ENCODE peak calls at places on chromosomes 12 and 14, in five cellular contexts. One of them, this sample, is unnamed.

GRCh38 chr14:101313268-101313667 is 248.0 kb upstream of the DIO3 start:
- DNase-seq in HL-60: no peak
- DNase-seq in adrenal gland: no peak
- DNase-seq in AG09309: no peak
- DNase-seq in lung: no peak
- DNase-seq in this sample: no peak

GRCh38 chr14:65359503-65359902 is 53.0 kb upstream of the FUT8 start:
- DNase-seq in HL-60: no peak
- DNase-seq in adrenal gland: no peak
- DNase-seq in AG09309: no peak
- DNase-seq in lung: no peak
- DNase-seq in this sample: no peak

GRCh38 chr14:69050235-69051184 is 71.4 kb upstream of the ACTN1 start:
- DNase-seq in HL-60: no peak
- DNase-seq in adrenal gland: no peak
- DNase-seq in AG09309: no peak
- DNase-seq in lung: no peak
- DNase-seq in this sample: no peak

GRCh38 chr14:97453991-97454390 is 656.8 kb downstream of the VRK1 start:
- DNase-seq in HL-60: no peak
- DNase-seq in adrenal gland: no peak
- DNase-seq in AG09309: no peak
- DNase-seq in lung: no peak
- DNase-seq in this sample: no peak

GRCh38 chr12:102811125-102811737 is 105.8 kb downstream of the PAH start:
- DNase-seq in HL-60: no peak
- DNase-seq in adrenal gland: no peak
- DNase-seq in AG09309: no peak
- DNase-seq in lung: no peak
- DNase-seq in this sample: peak; percentile 2

GRCh38 chr14:64507376-64508156 is 3.0 kb downstream of the ZBTB1 start:
- DNase-seq in HL-60: no peak
- DNase-seq in adrenal gland: peak; percentile 43
- DNase-seq in AG09309: no peak
- DNase-seq in lung: no peak
- DNase-seq in this sample: no peak

GRCh38 chr14:89624500-89625156 is 207.6 kb upstream of the FOXN3 start:
- DNase-seq in HL-60: no peak
- DNase-seq in adrenal gland: no peak
- DNase-seq in AG09309: no peak
- DNase-seq in lung: no peak
- DNase-seq in this sample: no peak

GRCh38 chr12:53998174-53998899 is 1.6 kb upstream of the HOXC9 start:
- DNase-seq in HL-60: no peak
- DNase-seq in adrenal gland: no peak
- DNase-seq in AG09309: no peak
- DNase-seq in lung: no peak
- DNase-seq in this sample: no peak

GRCh38 chr14:78530078-78530477 is 359.9 kb downstream of the NRXN3 start:
- DNase-seq in HL-60: no peak
- DNase-seq in adrenal gland: peak; percentile 7
- DNase-seq in AG09309: no peak
- DNase-seq in lung: no peak
- DNase-seq in this sample: no peak

GRCh38 chr14:59342516-59343484 is 122.4 kb downstream of the GPR135 start:
- DNase-seq in HL-60: no peak
- DNase-seq in adrenal gland: no peak
- DNase-seq in AG09309: no peak
- DNase-seq in lung: no peak
- DNase-seq in this sample: no peak

GRCh38 chr12:121084229-121084628 is 45.2 kb upstream of the OASL start:
- DNase-seq in HL-60: no peak
- DNase-seq in adrenal gland: no peak
- DNase-seq in AG09309: no peak
- DNase-seq in lung: no peak
- DNase-seq in this sample: no peak

GRCh38 chr12:116879509-116880212 is 1.6 kb downstream of the HRK start:
- DNase-seq in HL-60: no peak
- DNase-seq in adrenal gland: no peak
- DNase-seq in AG09309: no peak
- DNase-seq in lung: no peak
- DNase-seq in this sample: no peak

GRCh38 chr14:35395283-35395682 is 9.3 kb downstream of the NFKBIA start:
- DNase-seq in HL-60: no peak
- DNase-seq in adrenal gland: no peak
- DNase-seq in AG09309: no peak
- DNase-seq in lung: no peak
- DNase-seq in this sample: no peak

GRCh38 chr12:47870175-47870781 is 34.5 kb downstream of the VDR start:
- DNase-seq in HL-60: no peak
- DNase-seq in adrenal gland: peak; percentile 81
- DNase-seq in AG09309: peak; percentile 52
- DNase-seq in lung: no peak
- DNase-seq in this sample: no peak

GRCh38 chr12:123141615-123142517 is 9.0 kb downstream of the PITPNM2 start:
- DNase-seq in HL-60: no peak
- DNase-seq in adrenal gland: peak; percentile 92
- DNase-seq in AG09309: peak; percentile 32
- DNase-seq in lung: peak; percentile 69
- DNase-seq in this sample: peak; percentile 28

GRCh38 chr14:76923422-76924362 is 97.5 kb downstream of the LRRC74A start:
- DNase-seq in HL-60: no peak
- DNase-seq in adrenal gland: no peak
- DNase-seq in AG09309: no peak
- DNase-seq in lung: no peak
- DNase-seq in this sample: no peak

GRCh38 chr12:50659690-50660424 is 104.0 kb upstream of the ATF1 start:
- DNase-seq in HL-60: no peak
- DNase-seq in adrenal gland: no peak
- DNase-seq in AG09309: no peak
- DNase-seq in lung: no peak
- DNase-seq in this sample: no peak

GRCh38 chr12:120394483-120395367 is 25.8 kb upstream of the MSI1 start:
- DNase-seq in HL-60: no peak
- DNase-seq in adrenal gland: peak; percentile 18
- DNase-seq in AG09309: no peak
- DNase-seq in lung: peak; percentile 78
- DNase-seq in this sample: no peak

GRCh38 chr14:71187633-71188356 is 280.5 kb downstream of the PCNX1 start:
- DNase-seq in HL-60: no peak
- DNase-seq in adrenal gland: no peak
- DNase-seq in AG09309: no peak
- DNase-seq in lung: no peak
- DNase-seq in this sample: no peak

GRCh38 chr14:96151242-96151641 is 53.4 kb upstream of the BDKRB2 start:
- DNase-seq in HL-60: no peak
- DNase-seq in adrenal gland: no peak
- DNase-seq in AG09309: no peak
- DNase-seq in lung: no peak
- DNase-seq in this sample: no peak

GRCh38 chr12:104413330-104413729 is 43.4 kb upstream of the CHST11 start:
- DNase-seq in HL-60: no peak
- DNase-seq in adrenal gland: no peak
- DNase-seq in AG09309: no peak
- DNase-seq in lung: no peak
- DNase-seq in this sample: no peak

GRCh38 chr12:111368291-111368683 is 608 bp downstream of the PHETA1 start:
- DNase-seq in HL-60: no peak
- DNase-seq in adrenal gland: peak; percentile 34
- DNase-seq in AG09309: no peak
- DNase-seq in lung: peak; percentile 32
- DNase-seq in this sample: no peak

GRCh38 chr12:25725874-25726273 is 172.8 kb upstream of the LMNTD1 start:
- DNase-seq in HL-60: no peak
- DNase-seq in adrenal gland: no peak
- DNase-seq in AG09309: peak; percentile 47
- DNase-seq in lung: no peak
- DNase-seq in this sample: no peak

GRCh38 chr12:6603095-6603567 is 4.0 kb downstream of the CHD4 start:
- DNase-seq in HL-60: no peak
- DNase-seq in adrenal gland: peak; percentile 52
- DNase-seq in AG09309: no peak
- DNase-seq in lung: no peak
- DNase-seq in this sample: no peak

GRCh38 chr14:90903101-90903500 is 86.9 kb upstream of the TTC7B start:
- DNase-seq in HL-60: peak; percentile 12
- DNase-seq in adrenal gland: peak; percentile 51
- DNase-seq in AG09309: peak; percentile 8
- DNase-seq in lung: no peak
- DNase-seq in this sample: peak; percentile 13

GRCh38 chr12:108690191-108690518 is 41.2 kb downstream of the CORO1C start:
- DNase-seq in HL-60: no peak
- DNase-seq in adrenal gland: no peak
- DNase-seq in AG09309: no peak
- DNase-seq in lung: no peak
- DNase-seq in this sample: no peak

GRCh38 chr12:108691154-108691994 is 39.9 kb downstream of the CORO1C start:
- DNase-seq in HL-60: peak; percentile 85
- DNase-seq in adrenal gland: peak; percentile 98
- DNase-seq in AG09309: peak; percentile 98
- DNase-seq in lung: peak; percentile 86
- DNase-seq in this sample: peak; percentile 76

GRCh38 chr12:108690799-108691153 is 40.5 kb downstream of the CORO1C start:
- DNase-seq in HL-60: no peak
- DNase-seq in adrenal gland: no peak
- DNase-seq in AG09309: no peak
- DNase-seq in lung: no peak
- DNase-seq in this sample: no peak

GRCh38 chr12:108691995-108692808 is 39.1 kb downstream of the CORO1C start:
- DNase-seq in HL-60: no peak
- DNase-seq in adrenal gland: peak; percentile 19
- DNase-seq in AG09309: no peak
- DNase-seq in lung: peak; percentile 67
- DNase-seq in this sample: no peak

DNA sequence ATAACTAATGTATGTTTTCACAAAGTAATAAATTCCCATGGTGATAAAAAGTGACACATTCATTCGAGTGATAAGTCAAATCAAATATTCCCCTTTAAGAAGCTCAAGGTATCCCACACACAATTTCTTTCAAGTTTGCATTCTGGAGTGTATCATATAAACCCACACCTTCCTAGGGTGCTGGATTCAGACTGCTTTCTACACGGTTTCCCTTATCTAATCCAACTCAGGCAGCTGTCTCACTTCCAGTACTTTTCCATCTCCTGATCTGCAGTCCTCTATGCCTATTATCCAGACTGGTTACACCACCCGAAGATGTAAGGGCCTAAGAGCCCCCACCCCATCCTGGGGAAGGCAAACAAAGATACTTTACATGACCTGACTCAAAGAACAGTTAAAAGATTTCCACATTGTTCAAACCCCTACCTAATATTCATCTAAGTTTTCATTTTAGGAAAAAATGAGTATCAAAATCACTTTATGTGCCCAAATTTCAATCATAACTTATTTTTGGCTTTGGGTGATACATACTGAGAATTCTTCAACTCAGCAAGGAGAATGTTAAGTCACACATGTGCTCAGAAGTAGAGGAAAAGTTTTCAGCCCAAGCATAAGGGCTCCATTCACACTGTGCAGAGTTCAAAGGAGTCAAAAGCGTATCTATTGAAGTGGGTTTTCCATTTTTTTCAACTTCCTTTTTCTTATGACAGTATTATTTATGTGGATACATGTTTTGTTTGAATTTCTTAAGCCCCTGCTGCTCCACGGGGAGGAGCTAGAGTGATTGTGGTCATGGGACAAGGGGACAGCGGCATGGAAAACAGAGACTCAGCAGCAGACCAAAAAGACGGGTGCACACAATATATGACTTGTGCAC is 41.8 kb downstream of the CORO1C start:
- DNase-seq in HL-60: no peak
- DNase-seq in adrenal gland: peak; percentile 48
- DNase-seq in AG09309: no peak
- DNase-seq in lung: no peak
- DNase-seq in this sample: no peak
- TF ChIP-seq CTCF in HL-60: no peak
- TF ChIP-seq CTCF in adrenal gland: no peak
- TF ChIP-seq CTCF in AG09309: peak; percentile 7
- TF ChIP-seq CTCF in lung: no peak
- TF ChIP-seq CTCF in this sample: no peak

GRCh38 chr12:45704968-45705367 is 24.5 kb upstream of the ARID2 start:
- DNase-seq in HL-60: no peak
- DNase-seq in adrenal gland: no peak
- DNase-seq in AG09309: no peak
- DNase-seq in lung: no peak
- DNase-seq in this sample: no peak
- TF ChIP-seq CTCF in HL-60: no peak
- TF ChIP-seq CTCF in adrenal gland: no peak
- TF ChIP-seq CTCF in AG09309: no peak
- TF ChIP-seq CTCF in lung: no peak
- TF ChIP-seq CTCF in this sample: no peak

DNA sequence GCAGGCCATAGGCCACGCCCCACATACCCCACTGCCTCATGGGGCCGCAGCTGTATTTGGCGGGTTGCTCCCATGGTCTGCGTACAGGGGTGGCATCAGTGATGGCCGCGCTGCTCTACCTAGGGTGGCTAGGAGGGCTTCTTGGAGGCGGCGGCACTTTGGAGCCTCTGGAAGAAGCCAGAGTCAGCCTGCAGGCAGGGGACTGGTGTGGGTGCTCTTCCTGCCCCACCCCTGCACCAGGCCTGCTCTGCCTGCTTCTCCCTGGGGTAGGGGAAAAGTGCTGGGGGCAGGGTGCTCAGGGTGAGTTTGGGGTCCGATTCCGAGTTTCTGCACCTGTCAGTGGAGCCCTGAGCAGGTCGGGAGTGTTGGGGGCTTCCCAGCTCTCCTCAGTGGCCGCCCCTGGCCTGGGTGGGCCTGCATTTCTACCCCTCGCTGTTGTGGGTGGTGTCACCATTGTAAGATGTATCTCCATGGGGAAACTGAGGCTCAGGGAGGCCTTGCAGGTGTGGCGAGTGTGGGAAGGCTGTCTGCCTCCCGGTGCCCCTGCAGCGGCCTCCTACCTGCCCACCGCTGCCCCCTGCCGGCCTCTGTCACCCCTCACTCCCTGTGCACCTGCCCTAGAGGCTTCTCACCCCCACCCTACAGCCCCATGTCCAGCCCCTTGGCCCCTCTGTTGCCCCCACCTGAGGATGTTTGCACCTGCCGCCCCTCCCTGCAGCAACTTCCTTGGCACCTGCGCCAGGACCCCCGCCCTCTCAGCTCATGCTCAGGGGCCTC is 5.5 kb downstream of the CEP170B start:
- DNase-seq in HL-60: no peak
- DNase-seq in adrenal gland: no peak
- DNase-seq in AG09309: no peak
- DNase-seq in lung: no peak
- DNase-seq in this sample: no peak
- TF ChIP-seq CTCF in HL-60: peak; percentile 4
- TF ChIP-seq CTCF in adrenal gland: no peak
- TF ChIP-seq CTCF in AG09309: peak; percentile 32
- TF ChIP-seq CTCF in lung: no peak
- TF ChIP-seq CTCF in this sample: peak; percentile 68

DNA sequence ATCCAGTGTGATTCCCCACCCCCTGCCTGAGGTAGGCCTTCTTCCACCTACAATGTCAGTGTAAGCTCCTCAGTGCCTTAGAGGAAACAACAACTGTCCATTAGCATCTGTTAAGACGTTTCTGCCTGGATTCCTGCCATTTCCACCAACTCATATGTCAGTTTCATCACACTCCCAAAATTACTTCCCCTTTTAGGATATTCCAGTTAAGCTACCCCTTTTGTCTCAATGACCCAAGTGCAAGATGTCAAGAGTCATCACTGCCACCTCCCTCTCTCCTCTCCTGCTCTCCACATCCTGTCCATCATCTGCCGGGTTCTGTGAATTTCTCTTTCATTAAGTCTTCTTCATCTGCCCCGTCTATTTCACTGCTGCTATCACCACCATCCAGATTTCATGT is 189.4 kb downstream of the DPF3 start:
- DNase-seq in HL-60: no peak
- DNase-seq in adrenal gland: no peak
- DNase-seq in AG09309: no peak
- DNase-seq in lung: no peak
- DNase-seq in this sample: no peak
- TF ChIP-seq CTCF in HL-60: no peak
- TF ChIP-seq CTCF in adrenal gland: no peak
- TF ChIP-seq CTCF in AG09309: no peak
- TF ChIP-seq CTCF in lung: no peak
- TF ChIP-seq CTCF in this sample: no peak